ENCODE peak calls at places on chromosomes 2 and 18, in six cellular contexts. One of them, this sample, is unnamed.

GRCh38 chr2:212536385-212537310 is 2.0 kb downstream of the ERBB4 start:
- DNase-seq in H1: peak; percentile 59
- DNase-seq in neuronal stem cell: peak; percentile 78
- DNase-seq in mesenchymal stem cell: peak; percentile 17
- DNase-seq in H9: peak; percentile 54
- DNase-seq in IMR-90: no peak
- DNase-seq in this sample: peak; percentile 41

GRCh38 chr18:75235891-75236290 is 25.3 kb downstream of the TSHZ1 start:
- DNase-seq in H1: no peak
- DNase-seq in IMR-90: no peak
- DNase-seq in mesenchymal stem cell: no peak
- DNase-seq in H9: no peak
- DNase-seq in neuronal stem cell: no peak
- DNase-seq in this sample: no peak

GRCh38 chr2:212811036-212811805 is 272.6 kb upstream of the ERBB4 start:
- DNase-seq in neuronal stem cell: no peak
- DNase-seq in H1: no peak
- DNase-seq in mesenchymal stem cell: peak; percentile 45
- DNase-seq in H9: no peak
- DNase-seq in IMR-90: peak; percentile 73
- DNase-seq in this sample: no peak

GRCh38 chr2:148746973-148747372 is 102.4 kb downstream of the EPC2 start:
- DNase-seq in IMR-90: no peak
- DNase-seq in neuronal stem cell: no peak
- DNase-seq in H1: no peak
- DNase-seq in mesenchymal stem cell: no peak
- DNase-seq in H9: no peak
- DNase-seq in this sample: no peak

GRCh38 chr2:166612214-166612613 is 118.2 kb upstream of the SCN7A start:
- DNase-seq in H1: no peak
- DNase-seq in mesenchymal stem cell: no peak
- DNase-seq in IMR-90: no peak
- DNase-seq in H9: no peak
- DNase-seq in neuronal stem cell: no peak
- DNase-seq in this sample: no peak

GRCh38 chr2:3131636-3132326 is 245.8 kb downstream of the EIPR1 start:
- DNase-seq in IMR-90: no peak
- DNase-seq in mesenchymal stem cell: no peak
- DNase-seq in H1: no peak
- DNase-seq in H9: no peak
- DNase-seq in neuronal stem cell: no peak
- DNase-seq in this sample: no peak

GRCh38 chr2:190277234-190278112 is 42.2 kb downstream of the HIBCH start:
- DNase-seq in neuronal stem cell: peak; percentile 20
- DNase-seq in mesenchymal stem cell: peak; percentile 58
- DNase-seq in IMR-90: peak; percentile 51
- DNase-seq in H1: no peak
- DNase-seq in H9: no peak
- DNase-seq in this sample: peak; percentile 73

GRCh38 chr2:204871246-204871953 is 326.1 kb downstream of the PARD3B start:
- DNase-seq in H1: no peak
- DNase-seq in mesenchymal stem cell: peak; percentile 65
- DNase-seq in H9: no peak
- DNase-seq in neuronal stem cell: no peak
- DNase-seq in IMR-90: peak; percentile 69
- DNase-seq in this sample: peak; percentile 40

GRCh38 chr2:101119431-101119830 is 31.8 kb downstream of the TBC1D8 start:
- DNase-seq in IMR-90: peak; percentile 24
- DNase-seq in H1: no peak
- DNase-seq in mesenchymal stem cell: no peak
- DNase-seq in neuronal stem cell: no peak
- DNase-seq in H9: no peak
- DNase-seq in this sample: no peak

GRCh38 chr2:176491172-176491904 is 222.1 kb downstream of the MTX2 start:
- DNase-seq in H1: no peak
- DNase-seq in neuronal stem cell: no peak
- DNase-seq in mesenchymal stem cell: peak; percentile 86
- DNase-seq in IMR-90: peak; percentile 96
- DNase-seq in H9: no peak
- DNase-seq in this sample: peak; percentile 4

GRCh38 chr2:54604771-54605350 is 118.6 kb upstream of the EML6 start:
- DNase-seq in mesenchymal stem cell: no peak
- DNase-seq in IMR-90: no peak
- DNase-seq in H9: no peak
- DNase-seq in neuronal stem cell: no peak
- DNase-seq in H1: no peak
- DNase-seq in this sample: no peak

GRCh38 chr2:120104772-120105171 is 91.9 kb downstream of the EPB41L5 start:
- DNase-seq in mesenchymal stem cell: no peak
- DNase-seq in IMR-90: no peak
- DNase-seq in H9: no peak
- DNase-seq in H1: no peak
- DNase-seq in neuronal stem cell: no peak
- DNase-seq in this sample: no peak

GRCh38 chr2:184611221-184612085 is 13.1 kb downstream of the ZNF804A start:
- DNase-seq in neuronal stem cell: no peak
- DNase-seq in IMR-90: peak; percentile 48
- DNase-seq in H9: no peak
- DNase-seq in mesenchymal stem cell: peak; percentile 32
- DNase-seq in H1: no peak
- DNase-seq in this sample: peak; percentile 5

GRCh38 chr18:40810371-40810770 is 1144.7 kb upstream of the PIK3C3 start:
- DNase-seq in H1: no peak
- DNase-seq in mesenchymal stem cell: peak; percentile 21
- DNase-seq in neuronal stem cell: no peak
- DNase-seq in IMR-90: peak; percentile 51
- DNase-seq in H9: no peak
- DNase-seq in this sample: peak; percentile 73

GRCh38 chr2:7530001-7530400 is 612.8 kb downstream of the RNF144A start:
- DNase-seq in H1: no peak
- DNase-seq in H9: no peak
- DNase-seq in neuronal stem cell: no peak
- DNase-seq in mesenchymal stem cell: peak; percentile 78
- DNase-seq in IMR-90: no peak
- DNase-seq in this sample: no peak

GRCh38 chr2:174335605-174336402 is 1.1 kb downstream of the SP9 start:
- DNase-seq in H9: peak; percentile 78
- DNase-seq in IMR-90: no peak
- DNase-seq in neuronal stem cell: peak; percentile 50
- DNase-seq in H1: peak; percentile 74
- DNase-seq in mesenchymal stem cell: peak; percentile 33
- DNase-seq in this sample: peak; percentile 86

GRCh38 chr2:101985793-101986164 is 6.0 kb upstream of the IL1R2 start:
- DNase-seq in H9: no peak
- DNase-seq in mesenchymal stem cell: no peak
- DNase-seq in IMR-90: no peak
- DNase-seq in neuronal stem cell: no peak
- DNase-seq in H1: no peak
- DNase-seq in this sample: no peak

GRCh38 chr18:47321815-47322214 is 70.4 kb upstream of the SKOR2 start:
- DNase-seq in neuronal stem cell: no peak
- DNase-seq in H9: no peak
- DNase-seq in IMR-90: no peak
- DNase-seq in H1: no peak
- DNase-seq in mesenchymal stem cell: no peak
- DNase-seq in this sample: no peak

GRCh38 chr2:127453392-127454171 is 35.4 kb downstream of the PROC start:
- DNase-seq in H1: peak; percentile 51
- DNase-seq in neuronal stem cell: no peak
- DNase-seq in H9: peak; percentile 64
- DNase-seq in IMR-90: no peak
- DNase-seq in mesenchymal stem cell: peak; percentile 8
- DNase-seq in this sample: peak; percentile 85

GRCh38 chr18:1446765-1447164 is 542.1 kb downstream of the ADCYAP1 start:
- DNase-seq in H1: no peak
- DNase-seq in neuronal stem cell: no peak
- DNase-seq in mesenchymal stem cell: no peak
- DNase-seq in H9: no peak
- DNase-seq in IMR-90: no peak
- DNase-seq in this sample: no peak

GRCh38 chr2:47336259-47337238 is 66.4 kb upstream of the MSH2 start:
- DNase-seq in mesenchymal stem cell: no peak
- DNase-seq in H1: no peak
- DNase-seq in neuronal stem cell: no peak
- DNase-seq in H9: no peak
- DNase-seq in IMR-90: peak; percentile 46
- DNase-seq in this sample: peak; percentile 83

DNA sequence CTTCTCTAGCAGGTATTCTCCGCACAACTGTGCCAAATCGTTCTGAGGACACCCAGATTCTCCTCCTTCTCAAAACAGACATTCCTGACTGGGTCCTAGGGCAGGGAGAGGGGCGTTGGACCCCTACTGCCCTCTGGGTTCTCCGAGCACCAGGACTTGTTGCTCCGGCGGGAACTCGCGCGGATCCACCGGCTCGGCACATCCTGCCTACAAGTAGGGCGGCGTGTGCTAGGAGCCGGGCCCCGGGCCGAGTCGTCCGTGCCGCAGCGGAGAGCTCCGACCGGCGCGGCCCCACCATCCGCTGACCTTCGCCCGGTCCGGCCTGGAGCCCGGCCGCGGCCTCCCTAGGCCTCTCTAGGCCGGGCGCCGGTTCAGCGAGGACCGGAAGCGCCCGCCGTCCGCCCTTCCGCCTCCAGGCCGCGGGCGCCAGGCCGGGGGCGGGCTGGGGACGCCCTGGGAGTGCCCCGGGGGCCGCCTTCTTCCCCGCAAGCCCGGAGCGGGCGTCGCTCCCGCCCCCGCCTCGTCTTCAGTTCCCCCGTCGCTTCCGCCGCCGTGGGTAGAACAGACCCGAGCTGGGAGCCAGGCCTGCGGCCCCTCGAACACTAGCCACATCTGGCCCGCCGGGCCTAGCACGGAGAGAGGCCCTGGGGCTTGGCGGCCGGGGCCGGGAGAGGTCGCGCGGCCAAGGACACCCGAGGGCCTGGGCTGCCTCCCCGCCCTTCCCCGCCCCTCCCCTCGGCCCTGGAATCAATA is 7.6 kb upstream of the ONECUT2 start:
- DNase-seq in neuronal stem cell: peak; percentile 47
- DNase-seq in H9: peak; percentile 58
- DNase-seq in H1: peak; percentile 73
- DNase-seq in IMR-90: no peak
- DNase-seq in mesenchymal stem cell: no peak
- DNase-seq in this sample: peak; percentile 66
- H3K27ac ChIP-seq in neuronal stem cell: no peak overlapping the region
- H3K27ac ChIP-seq in H9: no peak overlapping the region
- H3K27ac ChIP-seq in H1: no peak overlapping the region
- H3K27ac ChIP-seq in IMR-90: no peak overlapping the region
- H3K27ac ChIP-seq in mesenchymal stem cell: no peak overlapping the region
- H3K27ac ChIP-seq in this sample: no peak overlapping the region

GRCh38 chr2:20052229-20052871 is 922 bp upstream of the LAPTM4A start:
- DNase-seq in H1: no peak
- DNase-seq in H9: no peak
- DNase-seq in neuronal stem cell: no peak
- DNase-seq in mesenchymal stem cell: peak; percentile 62
- DNase-seq in IMR-90: peak; percentile 41
- DNase-seq in this sample: peak; percentile 28
- H3K4ac ChIP-seq in H1: no peak overlapping the region
- H3K4ac ChIP-seq in H9: no peak overlapping the region
- H3K4ac ChIP-seq in neuronal stem cell: no peak overlapping the region
- H3K4ac ChIP-seq in mesenchymal stem cell: peak overlapping the region; percentile 95
- H3K4ac ChIP-seq in IMR-90: peak overlapping the region; percentile 90
- H3K4ac ChIP-seq in this sample: peak overlapping the region; percentile 78

GRCh38 chr2:4553219-4553618 is 849.8 kb downstream of the DCDC2C start:
- DNase-seq in IMR-90: no peak
- DNase-seq in H9: no peak
- DNase-seq in neuronal stem cell: no peak
- DNase-seq in mesenchymal stem cell: no peak
- DNase-seq in H1: no peak
- DNase-seq in this sample: no peak

GRCh38 chr2:4552099-4552498 is 848.7 kb downstream of the DCDC2C start:
- DNase-seq in IMR-90: no peak
- DNase-seq in mesenchymal stem cell: no peak
- DNase-seq in neuronal stem cell: no peak
- DNase-seq in H9: no peak
- DNase-seq in H1: no peak
- DNase-seq in this sample: no peak

GRCh38 chr2:4549811-4550210 is 846.4 kb downstream of the DCDC2C start:
- DNase-seq in H1: no peak
- DNase-seq in neuronal stem cell: no peak
- DNase-seq in mesenchymal stem cell: no peak
- DNase-seq in IMR-90: no peak
- DNase-seq in H9: no peak
- DNase-seq in this sample: no peak
- H2BK120ac ChIP-seq in H1: no peak overlapping the region
- H2BK120ac ChIP-seq in neuronal stem cell: no peak overlapping the region
- H2BK120ac ChIP-seq in mesenchymal stem cell: no peak overlapping the region
- H2BK120ac ChIP-seq in IMR-90: no peak overlapping the region
- H2BK120ac ChIP-seq in H9: no peak overlapping the region
- H2BK120ac ChIP-seq in this sample: no peak overlapping the region

DNA sequence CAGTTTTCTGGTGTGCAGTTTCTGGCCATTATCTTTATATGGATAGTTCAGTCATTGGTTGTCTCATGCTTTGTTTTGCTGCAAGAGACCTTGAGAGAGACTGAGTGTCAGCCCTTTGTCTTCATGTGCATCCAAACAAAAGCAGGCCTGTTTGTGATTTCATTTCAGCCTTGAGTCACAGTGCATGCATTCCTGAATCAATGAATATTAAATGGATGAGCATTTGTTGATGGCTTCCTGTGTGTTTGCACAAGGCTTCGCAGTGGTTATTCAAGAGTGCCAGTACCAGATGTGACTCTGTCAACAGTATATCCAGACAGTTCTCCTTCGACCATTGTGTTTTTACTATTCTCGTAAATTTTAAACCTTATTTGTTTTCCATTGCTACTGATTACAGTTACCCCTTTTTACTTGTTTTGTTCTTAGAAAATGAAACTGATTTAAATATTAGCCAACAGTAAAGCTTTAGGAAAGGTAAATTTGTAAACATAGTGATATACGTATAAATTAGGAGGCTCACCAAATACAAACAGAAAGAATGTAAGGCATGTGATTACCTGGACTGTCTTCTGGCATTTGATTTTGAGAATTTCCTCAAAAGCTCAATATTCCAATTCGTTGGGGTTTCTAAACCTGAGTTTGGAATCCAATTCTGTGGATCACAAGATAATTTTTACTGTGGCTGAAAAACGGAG is 319.8 kb downstream of the CTNNA2 start:
- DNase-seq in neuronal stem cell: peak; percentile 33
- DNase-seq in H9: peak; percentile 52
- DNase-seq in mesenchymal stem cell: no peak
- DNase-seq in H1: no peak
- DNase-seq in IMR-90: no peak
- DNase-seq in this sample: peak; percentile 42
- H3K27ac ChIP-seq in neuronal stem cell: peak overlapping the region; percentile 39
- H3K27ac ChIP-seq in H9: peak overlapping the region; percentile 96
- H3K27ac ChIP-seq in mesenchymal stem cell: no peak overlapping the region
- H3K27ac ChIP-seq in H1: peak overlapping the region; percentile 56
- H3K27ac ChIP-seq in IMR-90: no peak overlapping the region
- H3K27ac ChIP-seq in this sample: no peak overlapping the region